ENCODE peak calls at places on chromosomes 2 and 18, in eight cellular contexts. B is Peyer's patch, F is IMR-90, W is transverse colon, S is ovary, A is heart left ventricle, N is spleen, H is HCT116. L is an unnamed sample.
A peak's percentile ranks its signal among the peaks of the same experiment; 100 is the strongest.

GRCh38 chr2:174325932-174326879 is 8.5 kb upstream of the SP9 start:
- DNase-seq in F (peak; percentile 28), B (no peak), A (no peak), N (peak; percentile 85), S (peak; percentile 41), W (peak; percentile 19), H (no peak), L (no peak)

GRCh38 chr2:101972621-101973434 is 18.9 kb upstream of the IL1R2 start:
- DNase-seq in H (no peak), W (no peak), A (no peak), B (no peak), F (peak; percentile 76), N (no peak), S (no peak), L (no peak)

GRCh38 chr2:85601771-85602475 is 575 bp downstream of the TMEM150A start:
- DNase-seq in S (peak; percentile 81), B (peak; percentile 82), A (peak; percentile 74), N (peak; percentile 82), H (no peak), W (peak; percentile 73), F (no peak), L (no peak)

GRCh38 chr2:165147201-165148045 is 56.4 kb downstream of the SCN3A start:
- DNase-seq in B (no peak), A (no peak), W (no peak), H (no peak), N (no peak), F (no peak), S (no peak), L (no peak)

GRCh38 chr2:55014962-55015939 is 35.0 kb downstream of the RTN4 start:
- DNase-seq in W (peak; percentile 69), B (peak; percentile 80), H (peak; percentile 54), N (no peak), F (peak; percentile 65), S (no peak), A (no peak), L (no peak)

GRCh38 chr2:234249873-234250272 is 199.4 kb downstream of the SPP2 start:
- DNase-seq in W (no peak), H (no peak), S (no peak), N (no peak), F (peak; percentile 48), B (no peak), A (no peak), L (peak; percentile 52)

GRCh38 chr2:110770696-110771425 is 38.5 kb downstream of the ACOXL start:
- DNase-seq in F (peak; percentile 27), B (no peak), A (peak; percentile 37), N (no peak), H (no peak), W (no peak), S (no peak), L (no peak)

GRCh38 chr2:7539760-7540159 is 622.5 kb downstream of the RNF144A start:
- DNase-seq in S (no peak), B (no peak), A (no peak), W (no peak), H (no peak), F (no peak), N (no peak), L (no peak)

GRCh38 chr2:1777156-1777555 is 32.8 kb upstream of the PXDN start:
- DNase-seq in F (no peak), B (no peak), A (no peak), N (no peak), S (no peak), W (no peak), H (no peak), L (no peak)

GRCh38 chr2:74522516-74522915 is 3.5 kb downstream of the DQX1 start:
- DNase-seq in S (no peak), N (peak; percentile 48), W (no peak), A (peak; percentile 11), F (no peak), B (no peak), H (no peak), L (no peak)

GRCh38 chr2:134120718-134121630 is 132.9 kb upstream of the MGAT5 start:
- DNase-seq in S (peak; percentile 81), F (peak; percentile 71), W (peak; percentile 67), N (peak; percentile 95), H (no peak), B (peak; percentile 85), A (peak; percentile 80), L (peak; percentile 85)

GRCh38 chr2:36965751-36966369 is 476 bp downstream of the STRN start:
- DNase-seq in W (peak; percentile 48), H (no peak), N (no peak), B (peak; percentile 67), S (no peak), A (peak; percentile 34), F (no peak), L (peak; percentile 18)

GRCh38 chr2:32422133-32422532 is 65.3 kb downstream of the BIRC6 start:
- DNase-seq in A (no peak), W (no peak), N (no peak), F (peak; percentile 22), S (no peak), B (no peak), H (no peak), L (no peak)

GRCh38 chr18:13236411-13236810 is 17.9 kb downstream of the LDLRAD4 start:
- DNase-seq in A (no peak), B (peak; percentile 21), S (no peak), H (no peak), N (peak; percentile 42), F (no peak), W (no peak), L (no peak)

GRCh38 chr2:176652300-176653182 is 383.3 kb downstream of the MTX2 start:
- DNase-seq in B (peak; percentile 48), F (peak; percentile 54), W (no peak), A (no peak), N (no peak), H (peak; percentile 39), S (no peak), L (no peak)

GRCh38 chr2:72113847-72114692 is 33.6 kb downstream of the CYP26B1 start:
- DNase-seq in S (no peak), W (no peak), A (no peak), H (no peak), B (no peak), N (no peak), F (no peak), L (no peak)

GRCh38 chr2:229714080-229714735 is at the start of gene DNER:
- DNase-seq in W (peak; percentile 20), F (no peak), A (no peak), H (no peak), N (peak; percentile 79), B (no peak), S (no peak), L (peak; percentile 70)

DNA sequence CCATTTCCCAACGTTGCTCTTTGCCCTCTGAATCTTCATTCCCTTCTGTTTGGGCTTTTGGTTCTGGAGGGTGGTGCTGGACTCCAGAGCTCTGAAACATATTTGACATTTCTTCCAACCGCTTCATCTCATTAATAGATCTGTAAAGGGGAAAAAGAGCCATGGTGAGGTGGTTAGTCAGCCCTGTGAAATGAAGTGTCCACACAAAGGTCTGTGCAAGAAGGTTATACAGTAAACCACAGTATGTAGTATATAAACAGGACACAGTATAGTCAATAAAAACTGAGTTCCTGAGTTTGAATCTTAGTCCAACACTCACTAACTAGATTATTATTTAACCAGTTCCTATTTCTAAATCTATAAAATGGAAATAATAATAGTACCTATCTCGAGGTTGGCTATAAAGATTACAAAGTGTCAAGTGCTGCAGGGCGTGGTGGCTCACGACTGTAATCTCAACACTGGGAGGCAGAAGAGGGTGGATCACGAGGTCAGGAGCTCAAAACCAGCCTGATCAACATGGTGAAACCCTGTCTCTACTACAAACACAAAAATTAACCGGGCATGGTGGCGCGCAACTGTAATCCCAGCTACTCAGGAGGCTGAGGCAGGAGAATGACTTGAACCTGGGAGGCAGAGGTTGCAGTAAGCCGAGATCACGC is 13.1 kb downstream of the STARD7 start:
- DNase-seq in B (peak; percentile 72), H (no peak), S (no peak), F (peak; percentile 92), A (no peak), N (peak; percentile 31), W (peak; percentile 46), L (no peak)
- TF ChIP-seq POLR2A in B (no peak), H (no peak), S (no peak), F (no peak), A (no peak), N (no peak), W (no peak), L (no peak)

DNA sequence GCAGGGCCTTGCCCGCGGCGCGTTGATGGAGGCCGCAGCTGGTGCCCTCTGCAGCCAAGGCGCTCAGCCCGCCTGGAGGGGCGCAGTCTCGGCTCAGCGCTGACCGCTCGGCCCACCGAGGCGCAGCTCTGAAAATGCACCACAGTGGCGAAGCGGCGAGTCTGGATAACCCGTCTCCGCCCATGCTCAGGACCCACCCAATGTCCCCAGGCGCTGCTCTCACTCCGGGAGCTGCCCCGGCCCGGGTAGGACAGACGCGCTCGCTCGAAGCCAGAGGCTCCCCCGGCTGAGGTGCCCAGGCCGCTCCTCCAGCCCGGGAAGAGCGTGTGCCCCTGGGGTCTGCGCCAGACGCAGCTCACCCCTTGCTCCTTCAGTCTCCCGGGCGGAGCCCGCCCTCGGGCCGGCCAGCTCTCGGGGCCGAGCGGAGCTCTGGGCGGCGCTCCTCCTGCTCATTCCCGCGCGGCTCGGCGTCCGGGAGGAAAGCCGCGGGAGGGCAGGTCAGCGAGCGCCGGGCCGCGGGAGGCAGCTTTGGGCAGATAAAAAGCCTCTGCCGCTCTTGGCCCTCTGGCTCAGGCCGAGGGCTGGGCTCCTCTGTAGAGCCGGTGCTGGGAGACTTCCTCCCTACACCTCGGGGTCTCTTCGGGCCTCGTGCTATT is 1.6 kb upstream of the TBR1 start:
- DNase-seq in A (no peak), S (peak; percentile 55), H (no peak), F (peak; percentile 11), N (peak; percentile 76), B (no peak), W (peak; percentile 22), L (peak; percentile 67)
- TF ChIP-seq POLR2A in A (no peak), S (no peak), H (no peak), F (no peak), N (no peak), B (no peak), W (no peak), L (peak; percentile 39)

GRCh38 chr2:219248845-219249202 is 3.5 kb downstream of the STK16 start:
- DNase-seq in F (no peak), H (no peak), W (no peak), B (no peak), S (no peak), A (no peak), N (no peak), L (no peak)
- TF ChIP-seq POLR2A in F (peak; percentile 10), H (no peak), W (no peak), B (no peak), S (no peak), A (no peak), N (no peak), L (no peak)

GRCh38 chr18:36185901-36186460 is 1.3 kb upstream of the MOCOS start:
- DNase-seq in A (no peak), W (no peak), F (no peak), B (no peak), H (no peak), S (no peak), N (peak; percentile 71), L (no peak)

GRCh38 chr18:36187826-36188721 is 777 bp downstream of the MOCOS start:
- DNase-seq in B (peak; percentile 73), S (peak; percentile 72), H (peak; percentile 28), A (no peak), N (peak; percentile 77), W (no peak), F (peak; percentile 19), L (peak; percentile 19)

GRCh38 chr18:36188912-36189311 is 1.6 kb downstream of the MOCOS start:
- DNase-seq in N (no peak), S (no peak), F (no peak), W (no peak), B (peak; percentile 15), H (no peak), A (no peak), L (no peak)

GRCh38 chr18:36186461-36187137 is 698 bp upstream of the MOCOS start:
- DNase-seq in B (peak; percentile 71), N (peak; percentile 80), A (peak; percentile 58), H (no peak), S (peak; percentile 76), W (peak; percentile 71), F (no peak), L (peak; percentile 34)

GRCh38 chr18:36187138-36187825 is at the start of gene MOCOS:
- DNase-seq in H (peak; percentile 29), N (peak; percentile 90), F (peak; percentile 42), B (peak; percentile 91), S (peak; percentile 91), A (peak; percentile 80), W (peak; percentile 90), L (peak; percentile 76)
- TF ChIP-seq POLR2A in H (peak; percentile 66), N (no peak), F (peak; percentile 55), B (peak; percentile 90), S (peak; percentile 46), A (no peak), W (peak; percentile 75), L (peak; percentile 60)

L was measured in H54.